ENCODE peak calls at places on chromosomes 2 and 18, in eight cellular contexts. T is IMR-90; A is AG04450; F is A549; Y is tibial artery; N is CD8-positive, alpha-beta memory T cell; V is mesendoderm; P is lower lobe of right lung. R is an unnamed sample.

GRCh38 chr2:71618327-71619113 is 165.2 kb downstream of the DYSF start:
- DNase-seq in T (no peak), A (no peak), F (no peak), Y (peak), N (no peak), V (no peak), P (no peak), R (no peak)

GRCh38 chr2:225598922-225599321 is 199.4 kb downstream of the NYAP2 start:
- DNase-seq in T (no peak), A (no peak), F (no peak), Y (no peak), N (no peak), V (no peak), P (no peak), R (no peak)

GRCh38 chr2:210546424-210547223 is 9.8 kb upstream of the CPS1 start:
- DNase-seq in T (no peak), A (no peak), F (no peak), Y (no peak), N (no peak), V (no peak), P (no peak), R (peak)

GRCh38 chr2:163341426-163341825 is 394.4 kb downstream of the FIGN start:
- DNase-seq in T (peak), A (no peak), F (no peak), Y (no peak), N (no peak), V (no peak), P (no peak), R (no peak)

GRCh38 chr2:203867561-203868200 is at the start of gene CTLA4:
- DNase-seq in T (no peak), A (no peak), F (no peak), Y (no peak), N (no peak), V (no peak), P (no peak), R (no peak)

GRCh38 chr2:37912056-37912455 is 13.0 kb upstream of the RMDN2 start:
- DNase-seq in T (peak), A (no peak), F (no peak), Y (no peak), N (no peak), V (no peak), P (no peak), R (no peak)

GRCh38 chr2:22281033-22281432 is 1103.9 kb upstream of the KLHL29 start:
- DNase-seq in T (peak), A (peak), F (no peak), Y (no peak), N (no peak), V (no peak), P (no peak), R (peak)

GRCh38 chr2:229270551-229271410 is at the start of gene PID1:
- DNase-seq in T (peak), A (no peak), F (peak), Y (no peak), N (no peak), V (peak), P (peak), R (peak)

GRCh38 chr2:109376796-109377495 is 236.8 kb downstream of the SEPTIN10 start:
- DNase-seq in T (peak), A (no peak), F (no peak), Y (no peak), N (no peak), V (no peak), P (no peak), R (no peak)

GRCh38 chr2:235352541-235352940 is 141.3 kb upstream of the AGAP1 start:
- DNase-seq in T (no peak), A (no peak), F (no peak), Y (no peak), N (no peak), V (no peak), P (no peak), R (no peak)

GRCh38 chr2:217075225-217075802 is 215.4 kb upstream of the TNP1 start:
- DNase-seq in T (peak), A (no peak), F (no peak), Y (peak), N (no peak), V (no peak), P (no peak), R (no peak)

GRCh38 chr2:28525481-28525880 is 29.6 kb downstream of the PLB1 start:
- DNase-seq in T (no peak), A (no peak), F (no peak), Y (no peak), N (no peak), V (no peak), P (no peak), R (no peak)

GRCh38 chr2:10460366-10460796 is 12.3 kb upstream of the ODC1 start:
- DNase-seq in T (no peak), A (no peak), F (no peak), Y (peak), N (no peak), V (no peak), P (no peak), R (no peak)

GRCh38 chr2:182949572-182950189 is 83.2 kb upstream of the FRZB start:
- DNase-seq in T (peak), A (no peak), F (no peak), Y (no peak), N (no peak), V (peak), P (no peak), R (no peak)

GRCh38 chr18:27094621-27095020 is 90.5 kb downstream of the CHST9 start:
- DNase-seq in T (no peak), A (no peak), F (no peak), Y (no peak), N (no peak), V (no peak), P (no peak), R (no peak)

GRCh38 chr18:62436636-62437519 is 85.9 kb upstream of the ZCCHC2 start:
- DNase-seq in T (peak), A (no peak), F (no peak), Y (peak), N (no peak), V (no peak), P (peak), R (peak)

GRCh38 chr2:85433511-85434089 is 15.1 kb downstream of the SH2D6 start:
- DNase-seq in T (peak), A (peak), F (no peak), Y (peak), N (no peak), V (no peak), P (peak), R (peak)
- H3K4me3 ChIP-seq in T (no peak), A (no peak), F (no peak), Y (no peak), N (no peak), V (no peak), P (no peak), R (no peak)

GRCh38 chr2:177239053-177239452 is 25.5 kb downstream of the NFE2L2 start:
- DNase-seq in T (no peak), A (no peak), F (no peak), Y (no peak), N (no peak), V (no peak), P (no peak), R (no peak)
- H3K27ac ChIP-seq in T (no peak), A (no peak), F (peak), Y (peak), N (no peak), V (no peak), P (peak), R (peak)

GRCh38 chr2:239271471-239272255 is 129.2 kb downstream of the HDAC4 start:
- DNase-seq in T (no peak), A (no peak), F (no peak), Y (peak), N (no peak), V (no peak), P (no peak), R (no peak)

GRCh38 chr2:239269173-239269865 is 131.5 kb downstream of the HDAC4 start:
- DNase-seq in T (no peak), A (no peak), F (no peak), Y (peak), N (no peak), V (no peak), P (no peak), R (peak)

GRCh38 chr2:239268082-239268481 is 132.7 kb downstream of the HDAC4 start:
- DNase-seq in T (no peak), A (no peak), F (no peak), Y (peak), N (no peak), V (no peak), P (no peak), R (peak)

GRCh38 chr2:239268549-239268948 is 132.3 kb downstream of the HDAC4 start:
- DNase-seq in T (no peak), A (no peak), F (no peak), Y (peak), N (no peak), V (no peak), P (no peak), R (no peak)

DNA sequence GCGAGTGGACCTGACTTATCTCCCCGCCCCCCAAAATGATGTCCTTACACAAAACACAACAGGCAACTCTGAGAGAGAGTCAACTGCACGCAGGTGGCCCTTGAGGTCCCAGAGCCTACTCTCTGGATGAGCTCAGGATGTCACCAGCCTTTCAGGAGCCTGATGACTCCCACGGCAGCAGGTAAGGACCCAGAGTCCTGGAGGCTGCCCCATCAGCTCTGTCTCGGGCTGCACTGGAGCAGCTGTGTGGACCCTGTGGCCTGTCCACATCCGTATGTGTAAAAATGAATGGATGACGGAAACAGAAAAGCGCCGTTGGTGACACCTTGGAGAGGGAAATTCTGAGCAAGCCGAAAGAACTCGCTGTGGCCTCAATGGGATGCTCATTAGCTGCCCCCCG is 130.9 kb downstream of the HDAC4 start:
- DNase-seq in T (no peak), A (no peak), F (no peak), Y (peak), N (no peak), V (no peak), P (no peak), R (no peak)
- H3K4me3 ChIP-seq in T (no peak), A (no peak), F (no peak), Y (no peak), N (no peak), V (no peak), P (no peak), R (no peak)

GRCh38 chr2:143258126-143258892 is 129.1 kb downstream of the ARHGAP15 start:
- DNase-seq in T (no peak), A (no peak), F (no peak), Y (no peak), N (no peak), V (peak), P (no peak), R (peak)

GRCh38 chr2:143252138-143252907 is 123.1 kb downstream of the ARHGAP15 start:
- DNase-seq in T (no peak), A (no peak), F (no peak), Y (no peak), N (no peak), V (no peak), P (no peak), R (no peak)

GRCh38 chr2:143259368-143259958 is 130.2 kb downstream of the ARHGAP15 start:
- DNase-seq in T (peak), A (peak), F (peak), Y (peak), N (peak), V (peak), P (peak), R (peak)

GRCh38 chr2:143254108-143254507 is 124.9 kb downstream of the ARHGAP15 start:
- DNase-seq in T (no peak), A (no peak), F (no peak), Y (no peak), N (peak), V (no peak), P (no peak), R (no peak)

GRCh38 chr2:143255899-143256298 is 126.7 kb downstream of the ARHGAP15 start:
- DNase-seq in T (no peak), A (no peak), F (no peak), Y (no peak), N (no peak), V (no peak), P (no peak), R (no peak)
- H3K27ac ChIP-seq in T (no peak), A (no peak), F (no peak), Y (no peak), N (peak), V (no peak), P (no peak), R (peak)

GRCh38 chr2:73925853-73926492 is 707 bp upstream of the DGUOK start:
- DNase-seq in T (no peak), A (no peak), F (no peak), Y (no peak), N (no peak), V (no peak), P (no peak), R (peak)
- H3K4me3 ChIP-seq in T (no peak), A (peak), F (peak), Y (peak), N (peak), V (no peak), P (peak), R (no peak)

DNA sequence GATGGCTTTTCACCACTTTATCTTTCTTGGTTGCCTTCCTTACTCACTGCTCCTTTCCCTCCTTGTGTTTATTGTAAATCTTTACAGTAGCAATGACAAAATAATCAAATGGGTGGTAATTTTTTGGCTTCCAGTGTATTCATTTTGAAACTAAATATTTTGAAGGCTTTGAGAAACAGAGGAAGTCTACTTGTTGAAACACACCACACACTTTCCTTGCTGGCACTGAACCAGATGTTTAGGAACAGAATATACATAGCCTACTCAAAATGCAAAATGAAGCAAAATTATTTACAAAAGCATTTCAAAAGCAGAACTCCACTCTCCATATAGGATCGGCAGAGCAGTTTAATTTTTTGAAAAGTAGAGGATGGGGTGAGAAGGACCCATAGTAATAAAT is 189.8 kb downstream of the LTBP1 start:
- DNase-seq in T (peak), A (no peak), F (no peak), Y (no peak), N (no peak), V (no peak), P (no peak), R (no peak)
- H3K27ac ChIP-seq in T (peak), A (no peak), F (no peak), Y (peak), N (no peak), V (no peak), P (peak), R (no peak)

GRCh38 chr2:136031716-136032115 is 46.3 kb upstream of the DARS1 start:
- DNase-seq in T (no peak), A (no peak), F (no peak), Y (no peak), N (no peak), V (no peak), P (no peak), R (no peak)

GRCh38 chr2:136032817-136033216 is 47.4 kb upstream of the DARS1 start:
- DNase-seq in T (no peak), A (no peak), F (no peak), Y (no peak), N (no peak), V (no peak), P (no peak), R (no peak)

GRCh38 chr2:136029149-136029548 is 43.7 kb upstream of the DARS1 start:
- DNase-seq in T (no peak), A (no peak), F (no peak), Y (no peak), N (no peak), V (no peak), P (no peak), R (no peak)

GRCh38 chr2:136034629-136035028 is 49.2 kb upstream of the DARS1 start:
- DNase-seq in T (no peak), A (no peak), F (no peak), Y (no peak), N (no peak), V (no peak), P (no peak), R (no peak)

DNA sequence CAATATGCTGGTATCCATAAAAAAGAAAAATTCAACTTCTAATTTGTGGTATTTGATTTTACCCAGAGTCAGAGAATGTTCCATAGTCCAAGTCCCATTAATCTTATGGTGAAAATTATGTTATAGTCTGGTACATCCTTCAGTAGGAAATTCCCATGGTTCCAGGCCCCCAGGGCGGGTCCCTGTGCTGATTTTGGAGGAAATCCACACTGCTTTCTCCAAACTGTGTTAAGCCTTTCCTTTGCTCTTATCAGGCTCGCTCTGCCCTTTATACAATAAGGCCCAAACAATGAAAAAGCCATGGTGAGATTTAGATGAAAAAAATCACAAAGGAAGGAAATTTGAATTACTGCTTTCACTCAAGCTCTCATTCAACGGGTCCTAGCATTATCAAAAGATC is 46.8 kb upstream of the DARS1 start:
- DNase-seq in T (no peak), A (no peak), F (no peak), Y (no peak), N (no peak), V (no peak), P (no peak), R (no peak)
- H3K4me3 ChIP-seq in T (no peak), A (no peak), F (no peak), Y (no peak), N (no peak), V (no peak), P (no peak), R (no peak)

DNA sequence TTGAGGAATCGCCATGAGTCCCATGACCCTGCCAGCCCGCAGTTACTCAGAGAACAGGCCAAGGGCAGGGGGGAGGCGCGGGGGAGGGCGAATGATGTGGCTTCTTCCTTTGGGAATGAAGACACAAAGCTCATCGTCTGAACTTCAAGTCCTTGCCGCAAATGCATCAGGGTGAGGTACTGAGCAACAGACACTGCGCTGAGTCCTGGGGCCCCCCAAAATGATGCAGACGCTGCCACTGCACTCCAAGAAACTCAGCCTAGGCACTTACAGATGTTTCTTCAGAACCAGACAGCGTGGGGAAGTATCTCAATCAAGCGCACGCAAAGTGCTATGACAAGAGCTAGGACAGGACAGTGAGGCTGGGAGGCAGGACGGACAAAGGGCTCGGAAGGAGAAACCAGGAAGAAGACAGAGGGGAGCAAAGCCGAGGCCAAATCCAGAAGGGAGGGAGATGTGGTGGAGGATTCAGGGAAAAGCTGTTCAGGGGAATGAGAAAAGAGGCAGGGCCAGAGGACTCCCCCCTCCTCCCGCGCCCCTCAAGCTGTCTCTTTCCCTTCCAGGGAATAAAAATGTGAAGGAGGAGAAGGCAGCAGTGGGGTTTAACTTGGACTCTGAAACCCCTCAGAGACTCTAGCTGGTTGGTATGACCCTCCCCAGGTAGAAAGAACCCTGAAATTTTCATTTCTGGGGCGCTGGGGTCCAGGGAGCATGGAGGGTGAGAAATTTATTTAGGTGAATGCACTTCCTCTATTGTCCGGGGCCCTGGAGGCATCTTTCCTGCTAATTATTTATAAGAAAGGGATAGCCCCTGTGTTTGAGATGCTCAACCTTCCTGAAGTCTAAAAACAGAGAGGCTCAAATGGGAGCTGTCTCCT is 35.0 kb downstream of the CIB4 start:
- DNase-seq in T (no peak), A (no peak), F (no peak), Y (peak), N (no peak), V (peak), P (no peak), R (no peak)
- H3K27ac ChIP-seq in T (no peak), A (no peak), F (peak), Y (no peak), N (no peak), V (no peak), P (no peak), R (no peak)